ENCODE peak calls at places on chromosome 22, in eight cellular contexts. X is heart left ventricle, D is glutamatergic neuron, H is HS-5, E is T-helper 9 cell, R is H54, N is EL, S is A172. G is an unnamed sample.

GRCh38 chr22:36252754-36253522 is at the start of gene APOL1:
- DNase-seq in X (no peak), R (peak; percentile 24), S (peak; percentile 69), E (peak; percentile 16), D (no peak), N (peak; percentile 46), H (no peak), G (peak; percentile 46)

GRCh38 chr22:27283714-27284113 is 517.8 kb downstream of the MN1 start:
- DNase-seq in H (no peak), E (no peak), R (no peak), S (peak; percentile 1), X (no peak), N (peak; percentile 21), D (no peak), G (no peak)

GRCh38 chr22:29799217-29799680 is 32.1 kb downstream of the UQCR10 start:
- DNase-seq in E (no peak), X (peak; percentile 91), S (peak; percentile 88), D (no peak), H (peak; percentile 85), N (peak; percentile 99), R (peak; percentile 76), G (no peak)

GRCh38 chr22:37070334-37070733 is 18.8 kb downstream of the KCTD17 start:
- DNase-seq in D (no peak), R (no peak), S (no peak), E (no peak), N (no peak), X (no peak), H (no peak), G (no peak)

GRCh38 chr22:30837531-30837930 is 131.0 kb downstream of the MORC2 start:
- DNase-seq in D (no peak), E (no peak), S (no peak), R (no peak), N (no peak), X (no peak), H (no peak), G (no peak)

GRCh38 chr22:40634119-40634903 is 2.2 kb downstream of the MRTFA start:
- DNase-seq in R (no peak), D (no peak), N (no peak), X (no peak), E (no peak), S (no peak), H (no peak), G (no peak)

GRCh38 chr22:42959472-42960145 is 55.3 kb downstream of the PACSIN2 start:
- DNase-seq in H (no peak), X (peak; percentile 63), N (peak; percentile 59), S (peak; percentile 63), E (no peak), D (no peak), R (no peak), G (no peak)

GRCh38 chr22:26609287-26609686 is 8.5 kb downstream of the CRYBB1 start:
- DNase-seq in N (no peak), X (no peak), H (no peak), R (no peak), E (no peak), D (no peak), S (no peak), G (no peak)

GRCh38 chr22:30675436-30675835 is 7.8 kb upstream of the DUSP18 start:
- DNase-seq in E (no peak), S (no peak), X (no peak), D (no peak), N (no peak), H (no peak), R (no peak), G (no peak)

GRCh38 chr22:39545310-39546063 is 12.9 kb upstream of the RPS19BP1 start:
- DNase-seq in D (no peak), H (no peak), R (no peak), N (no peak), X (no peak), S (no peak), E (peak; percentile 70), G (peak; percentile 49)

GRCh38 chr22:40560551-40560950 is 76.0 kb downstream of the MRTFA start:
- DNase-seq in N (peak; percentile 39), S (no peak), E (no peak), H (no peak), R (no peak), X (no peak), D (peak; percentile 23), G (no peak)

GRCh38 chr22:29031236-29031982 is 30.2 kb downstream of the C22orf31 start:
- DNase-seq in S (peak; percentile 93), R (peak; percentile 66), E (no peak), D (no peak), H (peak; percentile 80), N (peak; percentile 99), X (no peak), G (no peak)

GRCh38 chr22:27632451-27633295 is 168.9 kb downstream of the MN1 start:
- DNase-seq in H (no peak), X (peak; percentile 78), N (no peak), R (no peak), D (no peak), E (no peak), S (peak; percentile 6), G (no peak)

GRCh38 chr22:45598596-45599217 is 72.9 kb upstream of the ATXN10 start:
- DNase-seq in E (no peak), H (no peak), D (peak; percentile 8), N (no peak), R (no peak), X (no peak), S (no peak), G (no peak)

GRCh38 chr22:17921871-17922821 is 102.2 kb downstream of the MICAL3 start:
- DNase-seq in N (no peak), H (no peak), R (no peak), S (no peak), E (no peak), X (no peak), D (no peak), G (no peak)

GRCh38 chr22:26273011-26273675 is 103.9 kb downstream of the SEZ6L start:
- DNase-seq in H (no peak), D (no peak), R (no peak), E (no peak), N (no peak), S (no peak), X (no peak), G (no peak)

GRCh38 chr22:30265851-30266444 is 703 bp downstream of the OSM start:
- DNase-seq in S (no peak), H (no peak), N (no peak), R (no peak), D (no peak), E (peak; percentile 71), X (peak; percentile 88), G (peak; percentile 91)

GRCh38 chr22:50160947-50161346 is 9.6 kb upstream of the PANX2 start:
- DNase-seq in D (no peak), N (no peak), H (no peak), E (no peak), S (no peak), R (no peak), X (no peak), G (no peak)

GRCh38 chr22:40241200-40241763 is 63.6 kb downstream of the TNRC6B start:
- DNase-seq in X (no peak), N (no peak), D (no peak), S (no peak), H (no peak), R (no peak), E (no peak), G (peak; percentile 38)

GRCh38 chr22:40826984-40827741 is 8.0 kb upstream of the SLC25A17 start:
- DNase-seq in R (no peak), D (no peak), X (no peak), E (no peak), H (no peak), S (peak; percentile 4), N (no peak), G (no peak)

GRCh38 chr22:39518996-39519680 is 1.2 kb upstream of the ATF4 start:
- DNase-seq in D (peak; percentile 54), R (no peak), E (no peak), N (no peak), X (no peak), S (no peak), H (no peak), G (no peak)

GRCh38 chr22:36245805-36246356 is 6.6 kb upstream of the APOL2 start:
- DNase-seq in S (no peak), X (no peak), E (no peak), R (no peak), N (no peak), H (no peak), D (no peak), G (no peak)

GRCh38 chr22:49936018-49936972 is 17.9 kb downstream of the CRELD2 start:
- DNase-seq in D (peak; percentile 82), N (peak; percentile 90), R (peak; percentile 84), E (peak; percentile 91), S (peak; percentile 90), X (peak; percentile 96), H (peak; percentile 48), G (peak; percentile 86)

GRCh38 chr22:31179345-31179744 is 19.4 kb downstream of the RNF185 start:
- DNase-seq in D (no peak), S (peak; percentile 43), R (no peak), E (no peak), H (no peak), N (peak; percentile 59), X (no peak), G (no peak)

GRCh38 chr22:48858856-48859255 is 968.8 kb downstream of the BRD1 start:
- DNase-seq in X (no peak), E (no peak), N (no peak), S (no peak), D (no peak), R (no peak), H (no peak), G (no peak)

GRCh38 chr22:29040385-29041275 is 21.0 kb downstream of the C22orf31 start:
- DNase-seq in H (peak; percentile 77), R (peak; percentile 23), X (no peak), D (peak; percentile 51), N (peak; percentile 87), E (peak; percentile 54), S (peak; percentile 76), G (peak; percentile 40)

GRCh38 chr22:36546932-36547331 is 18.0 kb upstream of the EIF3D start:
- DNase-seq in R (no peak), S (peak; percentile 81), H (peak; percentile 74), E (no peak), D (no peak), N (peak; percentile 85), X (no peak), G (peak; percentile 23)

GRCh38 chr22:26671317-26672059 is 14.1 kb downstream of the MIAT start:
- DNase-seq in E (peak; percentile 70), D (no peak), S (no peak), N (no peak), X (peak; percentile 73), H (no peak), R (no peak), G (peak; percentile 67)

GRCh38 chr22:50101870-50102565 is 12.2 kb downstream of the MOV10L1 start:
- DNase-seq in X (no peak), D (no peak), H (no peak), N (no peak), R (no peak), E (no peak), S (no peak), G (no peak)

GRCh38 chr22:42326301-42326700 is 55.8 kb upstream of the TCF20 start:
- DNase-seq in R (no peak), E (no peak), N (no peak), S (no peak), D (no peak), X (no peak), H (no peak), G (no peak)

GRCh38 chr22:30640839-30641430 is 5.4 kb downstream of the SLC35E4 start:
- DNase-seq in X (no peak), S (no peak), D (no peak), R (no peak), E (no peak), N (no peak), H (no peak), G (no peak)

GRCh38 chr22:22513619-22514018 is 5.1 kb upstream of the ZNF280B start:
- DNase-seq in D (no peak), S (no peak), H (no peak), X (no peak), N (no peak), R (no peak), E (no peak), G (no peak)

G was measured in T-helper 1 cell.